ENCODE peak calls at places on chromosomes 13 and 19, in six cellular contexts. O is AG20443; Q is AG08395; H is activated CD8-positive, alpha-beta T cell treated with anti-CD3 and anti-CD28 coated beads, Interleukin-2, amount 10 ng/mL, durations not matched to agents 7 days and 5 days; A is NCI-H446; C is SJCRH30. P is an unnamed sample.

GRCh38 chr13:110119943-110120905 is 186.7 kb downstream of the COL4A1 start:
- DNase-seq in O (no peak), Q (no peak), H (no peak), A (no peak), C (no peak), P (no peak)

GRCh38 chr13:30486230-30487074 is 20.7 kb upstream of the HMGB1 start:
- DNase-seq in O (no peak), Q (no peak), H (no peak), A (no peak), C (peak; percentile 37), P (no peak)

GRCh38 chr13:70391678-70392077 is 283.4 kb upstream of the KLHL1 start:
- DNase-seq in O (no peak), Q (no peak), H (no peak), A (no peak), C (no peak), P (no peak)

GRCh38 chr19:36573948-36574726 is 1.0 kb upstream of the ZNF529 start:
- DNase-seq in O (no peak), Q (no peak), H (no peak), A (no peak), C (peak; percentile 8), P (peak; percentile 7)

GRCh38 chr19:49997709-49998108 is 27.5 kb downstream of the VRK3 start:
- DNase-seq in O (peak; percentile 40), Q (peak; percentile 61), H (peak; percentile 29), A (no peak), C (peak; percentile 54), P (no peak)

GRCh38 chr13:47829684-47830083 is 171.4 kb downstream of the SUCLA2 start:
- DNase-seq in O (peak; percentile 22), Q (peak; percentile 28), H (no peak), A (no peak), C (no peak), P (peak; percentile 11)

GRCh38 chr19:50977626-50978025 is 6.1 kb downstream of the KLK7 start:
- DNase-seq in O (no peak), Q (no peak), H (no peak), A (no peak), C (no peak), P (no peak)

GRCh38 chr13:114108141-114108761 is 24.2 kb downstream of the RASA3 start:
- DNase-seq in O (no peak), Q (no peak), H (no peak), A (no peak), C (no peak), P (no peak)

GRCh38 chr19:51687791-51688664 is 5.1 kb upstream of the SPACA6 start:
- DNase-seq in O (peak; percentile 76), Q (peak; percentile 70), H (peak; percentile 13), A (no peak), C (peak; percentile 83), P (no peak)